ENCODE peak calls at places on chromosomes 4 and X, in nine cellular contexts. H is stomach, L is H9, X is transverse colon, W is prostate gland, F is left lung, V is BE2C, D is endodermal cell, P is ascending aorta. J is an unnamed sample. For H3K4me1, the result is how much of the 10 kb centered on the place peaks cover.

GRCh38 chr4:112225157-112225556 is 6.4 kb upstream of the AP1AR start:
- DNase-seq in H (no peak), L (no peak), X (no peak), W (no peak), F (no peak), V (no peak), D (no peak), P (no peak), J (no peak)

GRCh38 chr4:8699063-8699385 is 106.5 kb downstream of the CPZ start:
- DNase-seq in H (no peak), L (peak), X (peak), W (no peak), F (no peak), V (no peak), D (peak), P (no peak), J (no peak)

GRCh38 chr4:19486400-19486799 is 765.3 kb upstream of the SLIT2 start:
- DNase-seq in H (no peak), L (no peak), X (no peak), W (no peak), F (no peak), V (no peak), D (no peak), P (no peak), J (peak)

GRCh38 chr4:66539745-66540144 is 869.5 kb upstream of the EPHA5 start:
- DNase-seq in H (no peak), L (no peak), X (no peak), W (no peak), F (no peak), V (no peak), D (no peak), P (no peak), J (no peak)

GRCh38 chrX:23890933-23891332 is 16.8 kb downstream of the APOO start:
- DNase-seq in H (no peak), L (no peak), X (no peak), W (no peak), F (no peak), V (no peak), D (no peak), P (no peak), J (no peak)

GRCh38 chr4:105894570-105895323 is 524 bp upstream of the NPNT start:
- DNase-seq in H (no peak), L (peak), X (peak), W (peak), F (no peak), V (no peak), D (no peak), P (no peak), J (peak)

GRCh38 chr4:76545161-76545884 is 110.3 kb downstream of the SHROOM3 start:
- DNase-seq in H (no peak), L (no peak), X (no peak), W (no peak), F (no peak), V (no peak), D (no peak), P (no peak), J (no peak)

GRCh38 chrX:23374291-23374690 is 39.6 kb downstream of the PTCHD1 start:
- DNase-seq in H (no peak), L (no peak), X (no peak), W (no peak), F (no peak), V (no peak), D (no peak), P (no peak), J (no peak)

GRCh38 chr4:168711197-168712120 is 214.6 kb downstream of the PALLD start:
- DNase-seq in H (no peak), L (no peak), X (no peak), W (peak), F (no peak), V (no peak), D (no peak), P (no peak), J (no peak)

GRCh38 chr4:136741468-136741867 is 790.8 kb downstream of the PCDH18 start:
- DNase-seq in H (no peak), L (no peak), X (no peak), W (no peak), F (no peak), V (no peak), D (no peak), P (no peak), J (no peak)

GRCh38 chr4:97912151-97912550 is 231.1 kb downstream of the STPG2 start:
- DNase-seq in H (peak), L (no peak), X (no peak), W (no peak), F (no peak), V (no peak), D (no peak), P (no peak), J (no peak)

GRCh38 chr4:77618383-77619241 is 13.0 kb downstream of the CXCL13 start:
- DNase-seq in H (peak), L (peak), X (peak), W (peak), F (no peak), V (peak), D (peak), P (no peak), J (peak)

GRCh38 chr4:24475756-24476155 is 108.6 kb downstream of the DHX15 start:
- DNase-seq in H (no peak), L (no peak), X (no peak), W (no peak), F (no peak), V (no peak), D (peak), P (no peak), J (no peak)

GRCh38 chr4:169124661-169125060 is 114.6 kb upstream of the CBR4 start:
- DNase-seq in H (no peak), L (no peak), X (no peak), W (no peak), F (no peak), V (no peak), D (no peak), P (no peak), J (no peak)

GRCh38 chr4:157984285-157984911 is 188.4 kb downstream of the GASK1B start:
- DNase-seq in H (no peak), L (no peak), X (no peak), W (no peak), F (no peak), V (no peak), D (no peak), P (no peak), J (no peak)

GRCh38 chr4:165994706-165995105 is 121.7 kb downstream of the TLL1 start:
- DNase-seq in H (no peak), L (no peak), X (no peak), W (no peak), F (no peak), V (no peak), D (no peak), P (no peak), J (no peak)

GRCh38 chr4:153318696-153319320 is 25.7 kb upstream of the MND1 start:
- DNase-seq in H (peak), L (no peak), X (no peak), W (peak), F (no peak), V (peak), D (peak), P (no peak), J (peak)

GRCh38 chrX:71846429-71846828 is 64.2 kb upstream of the NHSL2 start:
- DNase-seq in H (no peak), L (no peak), X (no peak), W (no peak), F (no peak), V (no peak), D (no peak), P (no peak), J (no peak)

GRCh38 chrX:38796926-38797325 is 4.3 kb upstream of the MID1IP1 start:
- DNase-seq in H (no peak), L (no peak), X (no peak), W (no peak), F (no peak), V (no peak), D (no peak), P (no peak), J (no peak)

GRCh38 chr4:129322947-129323346 is 227.0 kb downstream of the C4orf33 start:
- DNase-seq in H (no peak), L (no peak), X (no peak), W (no peak), F (no peak), V (no peak), D (no peak), P (no peak), J (no peak)

GRCh38 chr4:40247350-40247749 is 50.5 kb downstream of the RHOH start:
- DNase-seq in H (no peak), L (no peak), X (peak), W (no peak), F (no peak), V (no peak), D (no peak), P (no peak), J (no peak)

GRCh38 chrX:24426921-24427746 is 38.0 kb upstream of the PDK3 start:
- DNase-seq in H (no peak), L (no peak), X (peak), W (no peak), F (no peak), V (no peak), D (no peak), P (no peak), J (no peak)

GRCh38 chr4:103982454-103982853 is 262.7 kb upstream of the TACR3 start:
- DNase-seq in H (no peak), L (no peak), X (no peak), W (no peak), F (no peak), V (no peak), D (no peak), P (no peak), J (no peak)

GRCh38 chr4:108519911-108520310 is 100.5 kb upstream of the RPL34 start:
- DNase-seq in H (no peak), L (no peak), X (no peak), W (no peak), F (no peak), V (no peak), D (no peak), P (no peak), J (no peak)

GRCh38 chr4:141246683-141247429 is 26.2 kb downstream of the ZNF330 start:
- DNase-seq in H (no peak), L (no peak), X (no peak), W (no peak), F (no peak), V (no peak), D (no peak), P (no peak), J (no peak)

GRCh38 chr4:182916483-182917181 is 554 bp downstream of the DCTD start:
- DNase-seq in H (peak), L (peak), X (peak), W (peak), F (peak), V (peak), D (peak), P (no peak), J (peak)

DNA sequence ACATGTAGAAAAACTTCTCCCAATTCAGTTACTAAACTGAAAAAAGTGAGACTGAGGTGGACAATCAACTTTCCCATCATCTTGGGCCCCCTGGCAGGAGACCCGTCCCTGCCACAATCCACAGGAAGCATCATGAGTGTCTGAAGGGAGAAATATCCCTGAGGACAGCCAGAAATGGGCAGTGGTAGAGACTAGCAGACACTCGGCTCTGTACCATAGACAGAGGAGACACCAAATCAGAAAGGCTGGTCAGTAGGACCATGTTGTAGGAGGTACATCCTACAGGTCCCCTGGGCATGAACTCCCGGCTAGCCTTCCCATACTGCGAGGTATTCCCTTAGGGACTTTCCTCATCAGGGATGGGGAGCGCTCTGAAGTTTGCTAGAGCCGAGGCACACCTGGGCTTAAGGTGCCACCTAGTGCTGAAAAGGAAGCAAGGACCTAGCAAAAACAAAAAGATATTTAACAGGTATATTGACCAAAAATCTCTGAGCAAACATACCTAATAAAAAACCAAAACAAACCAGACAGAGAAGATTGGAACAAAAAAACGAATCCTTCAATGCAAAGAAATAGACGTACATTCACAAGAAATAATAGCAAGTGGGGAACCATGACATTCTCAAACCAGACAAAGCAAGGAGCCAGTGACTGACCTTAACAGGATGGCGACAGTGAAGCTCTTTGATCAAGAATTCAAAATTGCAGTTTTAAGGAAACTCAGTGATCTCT is 55.6 kb downstream of the HAUS3 start:
- DNase-seq in H (peak), L (peak), X (peak), W (no peak), F (no peak), V (peak), D (peak), P (no peak), J (no peak)
- TF ChIP-seq CTCF in H (peak), L (peak), X (peak), W (peak), F (no peak), V (peak), D (peak), P (no peak), J (no peak)

GRCh38 chr4:6012200-6012599 is 6.0 kb downstream of the C4orf50 start:
- DNase-seq in H (no peak), L (no peak), X (no peak), W (no peak), F (no peak), V (no peak), D (no peak), P (no peak), J (no peak)

GRCh38 chr4:6011271-6011671 is 7.0 kb downstream of the C4orf50 start:
- DNase-seq in H (no peak), L (no peak), X (no peak), W (no peak), F (no peak), V (no peak), D (no peak), P (no peak), J (no peak)

GRCh38 chr4:6009452-6009851 is 8.8 kb downstream of the C4orf50 start:
- DNase-seq in H (no peak), L (no peak), X (no peak), W (no peak), F (no peak), V (no peak), D (no peak), P (no peak), J (no peak)

GRCh38 chr4:6011686-6012085 is 6.5 kb downstream of the C4orf50 start:
- DNase-seq in H (peak), L (no peak), X (no peak), W (peak), F (peak), V (peak), D (peak), P (no peak), J (no peak)

DNA sequence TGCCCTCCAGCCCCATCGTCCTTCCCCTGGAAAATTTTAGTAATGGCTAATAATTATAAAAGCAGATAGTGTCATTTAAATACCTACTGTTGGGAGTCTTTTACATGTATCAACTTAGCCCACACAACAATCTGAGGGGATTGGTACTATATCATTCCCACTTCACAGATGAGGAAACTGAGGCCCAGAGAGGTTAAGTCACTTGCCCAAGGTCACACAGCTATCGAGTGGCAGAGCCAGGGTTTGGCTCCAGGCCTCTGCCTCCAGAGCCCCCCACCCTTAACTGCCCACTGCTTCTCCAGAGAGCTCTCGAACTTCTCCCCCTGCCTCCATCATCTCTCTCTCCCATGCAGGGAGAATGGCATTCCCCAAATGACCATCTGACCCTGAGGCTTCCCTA is 7.4 kb downstream of the C4orf50 start:
- DNase-seq in H (no peak), L (no peak), X (no peak), W (no peak), F (no peak), V (no peak), D (no peak), P (no peak), J (no peak)
- H3K4me1 ChIP-seq in H (under half), L (under half), X (under half), W (under half), F (under half), V (under half), D (under half), P (under half), J (under half)

GRCh38 chrX:136764206-136764605 is 16.5 kb downstream of the ARHGEF6 start:
- DNase-seq in H (no peak), L (no peak), X (no peak), W (no peak), F (no peak), V (no peak), D (no peak), P (no peak), J (no peak)

GRCh38 chrX:136765957-136766356 is 14.8 kb downstream of the ARHGEF6 start:
- DNase-seq in H (no peak), L (no peak), X (no peak), W (no peak), F (no peak), V (no peak), D (no peak), P (no peak), J (no peak)

GRCh38 chrX:136768469-136769084 is 12.2 kb downstream of the ARHGEF6 start:
- DNase-seq in H (no peak), L (peak), X (peak), W (no peak), F (no peak), V (peak), D (peak), P (no peak), J (peak)

GRCh38 chrX:136766785-136767103 is 14.0 kb downstream of the ARHGEF6 start:
- DNase-seq in H (no peak), L (no peak), X (no peak), W (no peak), F (no peak), V (no peak), D (no peak), P (no peak), J (no peak)

GRCh38 chrX:136767104-136767941 is 13.4 kb downstream of the ARHGEF6 start:
- DNase-seq in H (peak), L (peak), X (peak), W (peak), F (peak), V (peak), D (peak), P (no peak), J (peak)
- TF ChIP-seq CTCF in H (no peak), L (peak), X (peak), W (peak), F (peak), V (peak), D (peak), P (peak), J (peak)

DNA sequence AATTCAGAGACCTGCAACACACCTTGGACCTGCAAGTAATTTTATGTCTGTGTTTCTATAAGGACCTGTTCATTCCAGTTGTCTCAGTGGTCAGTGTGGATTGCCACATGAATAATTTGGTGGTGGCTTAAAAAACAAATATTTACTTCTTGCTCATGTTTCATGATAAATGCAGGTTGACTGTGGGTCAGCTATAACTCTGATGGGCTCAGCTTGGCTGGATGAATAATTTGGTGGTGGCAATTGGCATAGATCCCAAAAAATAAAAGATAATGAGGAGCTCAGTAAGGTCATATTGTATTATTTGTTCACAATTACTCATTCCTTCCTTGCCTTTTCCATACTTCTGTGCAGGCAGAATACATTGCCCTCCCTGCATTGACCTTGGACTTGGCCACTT is 18.9 kb upstream of the SCRG1 start:
- DNase-seq in H (no peak), L (no peak), X (no peak), W (no peak), F (no peak), V (no peak), D (no peak), P (no peak), J (no peak)
- H3K4me1 ChIP-seq in H (under half), L (under half), X (under half), W (under half), F (half or more), V (under half), D (under half), P (under half), J (under half)

DNA sequence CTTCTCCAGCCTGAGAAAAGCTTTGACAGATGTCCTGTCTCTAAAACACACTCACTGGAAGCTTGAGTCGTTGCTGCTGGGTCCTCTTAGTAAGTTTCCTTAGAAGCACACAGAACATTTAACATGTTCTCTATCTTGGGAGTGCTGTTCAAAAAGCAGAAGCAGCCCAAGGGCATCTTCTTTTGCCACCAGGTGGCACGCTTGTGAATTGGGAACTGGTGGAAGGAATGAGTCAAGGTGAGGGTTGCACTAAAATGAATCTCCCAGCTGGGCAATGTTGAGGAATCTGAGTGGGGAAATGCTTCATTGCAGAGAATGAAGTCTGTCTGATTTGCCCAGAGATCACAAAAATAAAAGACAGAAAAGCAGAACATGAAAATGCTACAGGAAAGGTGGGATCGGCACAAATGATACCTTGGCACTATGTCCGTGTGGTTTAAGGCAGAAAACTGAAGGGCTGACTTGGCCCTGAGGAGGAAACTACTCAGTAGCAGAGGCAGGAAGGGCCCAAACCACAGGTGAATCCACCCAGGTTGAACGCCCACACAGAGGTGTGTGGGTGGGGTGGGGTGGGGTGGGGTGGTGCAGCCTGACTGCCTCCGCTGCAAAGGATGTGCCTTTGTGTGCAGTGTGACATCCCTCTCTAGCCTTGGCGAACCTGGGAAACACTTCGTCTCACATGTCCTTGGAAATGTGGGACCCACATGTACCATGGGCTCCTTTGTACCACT is 26.0 kb downstream of the KIT start:
- DNase-seq in H (peak), L (peak), X (no peak), W (no peak), F (no peak), V (peak), D (peak), P (no peak), J (no peak)
- TF ChIP-seq CTCF in H (no peak), L (peak), X (no peak), W (no peak), F (peak), V (peak), D (peak), P (no peak), J (no peak)

GRCh38 chrX:127879585-127879984 is 172.6 kb downstream of the ACTRT1 start:
- DNase-seq in H (no peak), L (no peak), X (no peak), W (no peak), F (no peak), V (no peak), D (no peak), P (no peak), J (no peak)
- H3K4me1 ChIP-seq in H (under half), L (under half), X (under half), W (under half), F (under half), V (under half), D (under half), P (under half), J (under half)

GRCh38 chrX:101950581-101950980 is 18.8 kb upstream of the ZMAT1 start:
- DNase-seq in H (no peak), L (peak), X (no peak), W (no peak), F (no peak), V (no peak), D (no peak), P (no peak), J (no peak)
- TF ChIP-seq CTCF in H (no peak), L (no peak), X (no peak), W (no peak), F (no peak), V (no peak), D (no peak), P (no peak), J (no peak)

DNA sequence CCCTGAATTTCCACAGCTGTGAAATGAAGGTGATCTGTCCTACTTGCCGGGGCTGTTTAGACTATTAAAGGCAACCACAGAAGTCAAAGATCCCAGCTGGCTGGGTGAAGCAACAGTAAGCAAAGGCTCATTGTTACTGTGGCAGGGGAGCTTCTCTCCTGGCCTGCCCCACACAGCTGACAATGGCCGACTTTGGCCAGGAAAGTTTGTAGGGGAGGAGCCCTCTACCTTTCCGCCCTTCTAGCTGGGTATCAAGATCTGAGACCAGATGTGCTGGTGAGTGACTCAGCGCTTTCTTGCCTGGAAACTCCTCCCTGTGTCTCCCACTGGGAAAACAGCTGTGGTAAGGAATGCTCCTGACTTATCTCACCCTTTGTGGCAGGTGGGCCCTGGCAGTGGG is 21.1 kb downstream of the RASSF6 start:
- DNase-seq in H (peak), L (peak), X (peak), W (no peak), F (no peak), V (no peak), D (peak), P (no peak), J (no peak)
- H3K4me1 ChIP-seq in H (half or more), L (under half), X (under half), W (under half), F (under half), V (under half), D (under half), P (under half), J (under half)